ENCODE peak calls at places on chromosomes 6 and 20, in six cellular contexts. L is cardiac fibroblast, U is AG09309, K is Caco-2, F is progenitor cell of endocrine pancreas, A is Panc1. I is an unnamed sample.

GRCh38 chr20:48049171-48049570 is 263.9 kb upstream of the SULF2 start:
- DNase-seq in L (no peak), U (no peak), K (no peak), F (no peak), A (no peak), I (no peak)

GRCh38 chr6:30963641-30964040 is 19.9 kb upstream of the MUC21 start:
- DNase-seq in L (no peak), U (no peak), K (no peak), F (no peak), A (no peak), I (no peak)

GRCh38 chr6:105965042-105965760 is 120.9 kb upstream of the PRDM1 start:
- DNase-seq in L (no peak), U (no peak), K (no peak), F (no peak), A (no peak), I (no peak)

GRCh38 chr6:11218477-11218826 is 14.0 kb downstream of the NEDD9 start:
- DNase-seq in L (no peak), U (no peak), K (no peak), F (no peak), A (no peak), I (no peak)

GRCh38 chr6:101116337-101116736 is 235.2 kb upstream of the ASCC3 start:
- DNase-seq in L (no peak), U (no peak), K (no peak), F (no peak), A (no peak), I (no peak)

GRCh38 chr6:74170118-74170517 is 474.1 kb downstream of the CD109 start:
- DNase-seq in L (peak), U (peak), K (no peak), F (no peak), A (no peak), I (no peak)

GRCh38 chr6:162854228-162854627 is 126.5 kb downstream of the PACRG start:
- DNase-seq in L (no peak), U (no peak), K (no peak), F (no peak), A (no peak), I (no peak)

GRCh38 chr6:36357872-36358234 is 21.2 kb upstream of the BNIP5 start:
- DNase-seq in L (no peak), U (no peak), K (no peak), F (no peak), A (no peak), I (no peak)

GRCh38 chr20:35327074-35327976 is 35.1 kb upstream of the FAM83C start:
- DNase-seq in L (no peak), U (no peak), K (peak), F (no peak), A (no peak), I (no peak)

GRCh38 chr20:36109251-36109947 is 45.1 kb upstream of the EPB41L1 start:
- DNase-seq in L (no peak), U (no peak), K (no peak), F (no peak), A (no peak), I (no peak)

DNA sequence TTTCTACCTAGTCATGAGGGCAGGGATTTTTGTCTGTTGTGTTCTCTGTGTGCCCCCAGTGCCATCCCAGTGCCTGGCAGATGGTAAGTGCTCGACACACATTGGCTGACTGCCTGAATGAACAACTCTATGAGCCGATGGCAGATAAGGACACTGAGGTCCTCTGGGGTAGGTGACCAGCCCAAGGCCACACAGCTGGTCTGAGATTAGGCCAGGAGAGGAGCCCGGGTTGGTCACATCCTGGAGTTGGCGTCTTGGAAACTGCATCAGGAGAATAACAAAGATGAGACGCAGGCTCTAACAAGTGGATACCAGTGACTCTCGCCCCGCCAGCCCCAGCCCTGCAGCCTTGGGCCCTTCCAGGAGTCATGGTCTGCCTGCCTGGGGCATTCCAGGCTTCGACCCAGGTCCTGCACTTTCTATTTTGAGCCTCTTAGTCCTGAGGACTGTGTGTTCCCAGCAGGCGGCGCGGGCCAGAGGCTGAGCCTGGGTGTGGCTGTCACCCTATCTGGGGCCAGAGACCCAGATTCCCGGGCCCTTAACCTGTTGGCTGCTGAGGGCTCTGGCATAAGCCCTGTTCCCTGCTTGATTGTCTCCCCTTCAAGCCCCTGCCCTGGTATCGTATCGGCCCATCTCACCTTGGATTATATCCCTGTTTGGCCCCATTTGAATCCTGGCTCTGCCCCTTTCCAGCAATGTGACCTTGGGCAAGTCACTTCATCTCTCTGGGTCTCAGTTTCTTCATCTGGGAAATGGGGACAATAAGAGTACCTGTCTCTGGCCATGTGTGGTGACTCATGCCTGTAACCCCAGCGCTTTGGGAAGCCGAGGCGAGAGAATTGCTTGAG is 88.3 kb downstream of the CEBPB start:
- DNase-seq in L (peak), U (no peak), K (peak), F (no peak), A (no peak), I (no peak)
- TF ChIP-seq CTCF in L (peak), U (no peak), K (peak), F (no peak), A (no peak), I (no peak)

GRCh38 chr6:51753635-51754034 is 333.8 kb downstream of the PKHD1 start:
- DNase-seq in L (no peak), U (no peak), K (no peak), F (peak), A (no peak), I (peak)
- TF ChIP-seq CTCF in L (no peak), U (no peak), K (peak), F (peak), A (peak), I (peak)

GRCh38 chr6:119630561-119631192 is 281.1 kb upstream of the MAN1A1 start:
- DNase-seq in L (no peak), U (no peak), K (no peak), F (no peak), A (no peak), I (no peak)

GRCh38 chr6:119627908-119628669 is 278.5 kb upstream of the MAN1A1 start:
- DNase-seq in L (peak), U (no peak), K (no peak), F (no peak), A (no peak), I (no peak)

GRCh38 chr6:119628691-119629621 is 279.4 kb upstream of the MAN1A1 start:
- DNase-seq in L (no peak), U (no peak), K (no peak), F (no peak), A (no peak), I (no peak)

GRCh38 chr6:119626884-119627619 is 277.5 kb upstream of the MAN1A1 start:
- DNase-seq in L (no peak), U (no peak), K (no peak), F (no peak), A (no peak), I (no peak)
- TF ChIP-seq CTCF in L (no peak), U (no peak), K (no peak), F (no peak), A (no peak), I (no peak)

DNA sequence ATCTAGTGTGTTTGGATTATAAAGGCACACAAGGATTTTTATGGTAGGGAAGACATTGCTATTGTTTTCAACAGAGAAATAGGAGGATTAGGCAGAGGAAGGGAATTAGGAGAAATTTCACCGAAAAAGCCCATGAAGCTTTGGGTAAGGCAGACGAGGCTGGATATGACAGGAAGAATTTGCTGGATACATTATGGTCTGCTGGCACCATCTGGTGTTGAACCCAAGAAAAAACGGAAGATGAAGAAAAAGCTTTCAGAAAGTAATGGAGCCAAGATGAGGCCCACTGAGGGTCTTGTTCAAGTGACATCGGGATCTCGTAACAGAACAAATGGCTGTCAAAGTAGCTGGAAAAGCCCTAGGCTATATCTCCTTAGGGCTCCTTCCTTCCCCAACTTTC is 56.5 kb downstream of the OR2J2 start:
- DNase-seq in L (no peak), U (no peak), K (no peak), F (no peak), A (no peak), I (no peak)
- TF ChIP-seq CTCF in L (no peak), U (no peak), K (no peak), F (no peak), A (no peak), I (no peak)

DNA sequence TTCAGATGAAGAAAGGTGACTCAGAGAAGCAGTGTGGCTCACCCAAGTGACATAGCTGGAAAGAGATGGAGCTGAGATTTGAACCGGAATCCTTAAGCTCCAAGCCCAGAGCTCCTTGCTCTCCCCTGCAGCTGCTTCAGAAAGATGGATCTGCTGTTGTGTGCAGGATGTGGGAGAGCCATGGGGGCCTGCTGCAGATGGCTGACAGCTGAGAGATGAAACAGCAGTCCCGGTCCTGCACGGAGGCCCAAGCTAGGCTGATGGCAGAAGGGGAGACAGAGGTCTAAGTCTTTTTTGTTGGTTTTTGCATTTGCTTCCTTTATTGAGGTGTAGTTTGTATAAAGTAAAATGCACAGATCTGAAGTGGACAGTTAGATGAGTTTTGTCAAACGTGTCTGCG is 69.8 kb upstream of the FOXP4 start:
- DNase-seq in L (no peak), U (no peak), K (no peak), F (no peak), A (no peak), I (no peak)
- TF ChIP-seq CTCF in L (no peak), U (no peak), K (no peak), F (no peak), A (no peak), I (no peak)

GRCh38 chr6:39790772-39791171 is 1.4 kb upstream of the DAAM2 start:
- DNase-seq in L (no peak), U (no peak), K (no peak), F (no peak), A (no peak), I (no peak)

GRCh38 chr6:39792501-39793450 is 600 bp downstream of the DAAM2 start:
- DNase-seq in L (no peak), U (no peak), K (no peak), F (no peak), A (no peak), I (peak)

GRCh38 chr6:39793528-39793927 is 1.4 kb downstream of the DAAM2 start:
- DNase-seq in L (no peak), U (no peak), K (no peak), F (no peak), A (no peak), I (no peak)

GRCh38 chr6:39791850-39792500 is at the start of gene DAAM2:
- DNase-seq in L (peak), U (no peak), K (no peak), F (peak), A (no peak), I (peak)

DNA sequence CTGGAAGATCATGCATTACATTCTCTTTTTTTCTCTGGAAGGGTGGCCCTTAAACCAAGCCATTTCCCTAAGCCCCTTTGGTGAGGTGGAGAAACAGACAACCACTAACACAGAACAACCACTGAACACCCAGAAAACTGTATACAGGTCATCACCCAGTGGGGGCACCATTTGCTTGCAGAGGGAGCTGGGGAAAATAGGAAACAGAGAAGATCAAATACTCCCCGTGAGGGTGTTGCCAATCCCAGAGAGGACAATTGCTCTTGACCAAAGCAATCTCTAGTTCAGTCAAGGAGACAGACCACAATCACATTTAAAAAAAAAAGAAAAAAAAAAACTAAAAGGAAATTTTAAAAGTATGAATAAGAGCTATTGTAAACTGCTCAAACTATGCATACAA is 865 bp upstream of the DAAM2 start:
- DNase-seq in L (peak), U (no peak), K (no peak), F (no peak), A (no peak), I (no peak)
- TF ChIP-seq CTCF in L (peak), U (peak), K (no peak), F (no peak), A (peak), I (no peak)

I was measured in nephron progenitor cell.